ENCODE peak calls at places on chromosomes 5 and 9, in ten cellular contexts. F is activated T-cell treated with anti-CD3 and anti-CD28 coated beads for 1 hour; K is aorta; M is ELR; Z is activated CD4-positive, alpha-beta memory T cell treated with anti-CD3 and anti-CD28 coated beads, Interleukin-2, amount 10 ng/mL, durations not matched to agents 7 days and 5 days; I is NCI-H1105; G is GM12892; R is left cardiac atrium; D is activated CD8-positive, alpha-beta memory T cell treated with anti-CD3 and anti-CD28 coated beads for 48 hours; T is posterior vena cava. X is an unnamed sample.

GRCh38 chr5:117424559-117424958 is 849.9 kb upstream of the SEMA6A start:
- DNase-seq in F (no peak), K (no peak), M (no peak), Z (no peak), I (no peak), G (no peak), R (no peak), D (no peak), T (no peak), X (no peak)

GRCh38 chr5:120367896-120368634 is 96.0 kb upstream of the PRR16 start:
- DNase-seq in F (no peak), K (no peak), M (no peak), Z (no peak), I (no peak), G (no peak), R (no peak), D (no peak), T (no peak), X (no peak)

GRCh38 chr5:9533096-9533495 is 12.8 kb downstream of the SEMA5A start:
- DNase-seq in F (no peak), K (no peak), M (no peak), Z (no peak), I (no peak), G (no peak), R (no peak), D (no peak), T (no peak), X (no peak)

GRCh38 chr5:178196986-178197385 is 7.3 kb upstream of the HNRNPAB start:
- DNase-seq in F (no peak), K (no peak), M (peak; percentile 30), Z (no peak), I (no peak), G (no peak), R (no peak), D (no peak), T (no peak), X (no peak)

GRCh38 chr9:463455-464125 is 248.9 kb downstream of the DOCK8 start:
- DNase-seq in F (no peak), K (no peak), M (no peak), Z (no peak), I (no peak), G (no peak), R (no peak), D (no peak), T (no peak), X (no peak)

GRCh38 chr9:6413365-6414263 is 615 bp downstream of the UHRF2 start:
- DNase-seq in F (peak; percentile 17), K (no peak), M (peak; percentile 32), Z (peak; percentile 39), I (peak; percentile 23), G (no peak), R (peak; percentile 46), D (peak; percentile 20), T (peak; percentile 80), X (peak; percentile 70)

GRCh38 chr9:91681461-91682305 is 258.1 kb upstream of the NFIL3 start:
- DNase-seq in F (peak; percentile 35), K (peak; percentile 82), M (peak; percentile 43), Z (peak; percentile 79), I (no peak), G (peak; percentile 72), R (peak; percentile 84), D (peak; percentile 25), T (peak; percentile 94), X (peak; percentile 76)

GRCh38 chr9:96136992-96137665 is 164.8 kb downstream of the HSD17B3 start:
- DNase-seq in F (no peak), K (peak; percentile 79), M (peak; percentile 65), Z (peak; percentile 32), I (no peak), G (peak; percentile 47), R (no peak), D (no peak), T (no peak), X (peak; percentile 49)

GRCh38 chr5:135310328-135310989 is 88.6 kb downstream of the MACROH2A1 start:
- DNase-seq in F (no peak), K (no peak), M (peak; percentile 91), Z (no peak), I (no peak), G (no peak), R (no peak), D (no peak), T (no peak), X (no peak)

GRCh38 chr5:2736872-2737271 is 14.6 kb downstream of the IRX2 start:
- DNase-seq in F (no peak), K (no peak), M (no peak), Z (no peak), I (no peak), G (no peak), R (no peak), D (no peak), T (no peak), X (no peak)

GRCh38 chr5:111757582-111758283 is 739 bp upstream of the NREP start:
- DNase-seq in F (peak; percentile 62), K (peak; percentile 97), M (peak; percentile 87), Z (peak; percentile 83), I (peak; percentile 76), G (peak; percentile 58), R (peak; percentile 94), D (peak; percentile 67), T (peak; percentile 97), X (peak; percentile 68)

GRCh38 chr5:142491260-142491659 is 166.4 kb upstream of the SPRY4 start:
- DNase-seq in F (no peak), K (no peak), M (no peak), Z (no peak), I (no peak), G (no peak), R (no peak), D (no peak), T (no peak), X (no peak)

GRCh38 chr9:106174331-106174730 is 480.0 kb downstream of the TMEM38B start:
- DNase-seq in F (no peak), K (no peak), M (no peak), Z (no peak), I (no peak), G (no peak), R (no peak), D (no peak), T (no peak), X (no peak)

GRCh38 chr9:132546148-132547051 is 36.0 kb upstream of the BARHL1 start:
- DNase-seq in F (no peak), K (no peak), M (peak; percentile 6), Z (no peak), I (peak; percentile 72), G (no peak), R (no peak), D (no peak), T (peak; percentile 60), X (no peak)

GRCh38 chr9:1046639-1047604 is 3.2 kb upstream of the DMRT2 start:
- DNase-seq in F (no peak), K (no peak), M (no peak), Z (no peak), I (no peak), G (no peak), R (no peak), D (no peak), T (no peak), X (no peak)

GRCh38 chr9:34992376-34992951 is 2.9 kb downstream of the DNAJB5 start:
- DNase-seq in F (peak; percentile 15), K (peak; percentile 85), M (peak; percentile 97), Z (peak; percentile 24), I (no peak), G (no peak), R (peak; percentile 78), D (no peak), T (peak; percentile 91), X (no peak)

GRCh38 chr5:8316608-8317007 is 447.7 kb downstream of the MTRR start:
- DNase-seq in F (no peak), K (no peak), M (no peak), Z (no peak), I (no peak), G (no peak), R (no peak), D (no peak), T (no peak), X (no peak)

GRCh38 chr9:114410910-114411309 is 23.1 kb upstream of the AKNA start:
- DNase-seq in F (no peak), K (no peak), M (no peak), Z (no peak), I (no peak), G (no peak), R (no peak), D (no peak), T (no peak), X (no peak)

GRCh38 chr5:137051165-137051564 is 448.0 kb downstream of the SPOCK1 start:
- DNase-seq in F (no peak), K (no peak), M (peak; percentile 17), Z (no peak), I (no peak), G (no peak), R (no peak), D (no peak), T (no peak), X (no peak)

X was measured in Peyer's patch.